ENCODE peak calls at places on chromosomes 16 and 17, in nine cellular contexts. One of them, this sample, is unnamed. For H3K9me3, the result is how much of the 10 kb centered on the place peaks cover.

GRCh38 chr17:30234954-30235353 is 543 bp downstream of the SLC6A4 start:
- DNase-seq in esophagus squamous epithelium: no peak
- DNase-seq in endothelial cell of umbilical vein: no peak
- DNase-seq in spleen: no peak
- DNase-seq in IMR-90: no peak
- DNase-seq in body of pancreas: no peak
- DNase-seq in HCT116: no peak
- DNase-seq in testis: no peak
- DNase-seq in GM12878: peak
- DNase-seq in this sample: no peak

GRCh38 chr17:44867841-44868240 is 20.2 kb downstream of the HIGD1B start:
- DNase-seq in GM12878: no peak
- DNase-seq in endothelial cell of umbilical vein: no peak
- DNase-seq in spleen: no peak
- DNase-seq in body of pancreas: no peak
- DNase-seq in HCT116: no peak
- DNase-seq in esophagus squamous epithelium: no peak
- DNase-seq in IMR-90: no peak
- DNase-seq in testis: no peak
- DNase-seq in this sample: no peak

GRCh38 chr16:8583712-8584111 is 6.6 kb downstream of the TMEM114 start:
- DNase-seq in endothelial cell of umbilical vein: no peak
- DNase-seq in esophagus squamous epithelium: no peak
- DNase-seq in spleen: no peak
- DNase-seq in HCT116: peak
- DNase-seq in testis: no peak
- DNase-seq in IMR-90: no peak
- DNase-seq in GM12878: no peak
- DNase-seq in body of pancreas: no peak
- DNase-seq in this sample: no peak

GRCh38 chr17:81582341-81582740 is 30.2 kb upstream of the FAAP100 start:
- DNase-seq in spleen: no peak
- DNase-seq in testis: no peak
- DNase-seq in IMR-90: peak
- DNase-seq in esophagus squamous epithelium: no peak
- DNase-seq in GM12878: no peak
- DNase-seq in HCT116: no peak
- DNase-seq in endothelial cell of umbilical vein: no peak
- DNase-seq in body of pancreas: no peak
- DNase-seq in this sample: no peak

GRCh38 chr16:84916850-84917249 is 94.5 kb downstream of the ZDHHC7 start:
- DNase-seq in endothelial cell of umbilical vein: no peak
- DNase-seq in spleen: no peak
- DNase-seq in body of pancreas: no peak
- DNase-seq in HCT116: no peak
- DNase-seq in esophagus squamous epithelium: no peak
- DNase-seq in GM12878: no peak
- DNase-seq in IMR-90: no peak
- DNase-seq in testis: no peak
- DNase-seq in this sample: no peak

GRCh38 chr16:4360538-4361021 is 9.5 kb upstream of the PAM16 start:
- DNase-seq in testis: no peak
- DNase-seq in HCT116: no peak
- DNase-seq in IMR-90: no peak
- DNase-seq in GM12878: no peak
- DNase-seq in endothelial cell of umbilical vein: no peak
- DNase-seq in esophagus squamous epithelium: no peak
- DNase-seq in spleen: no peak
- DNase-seq in body of pancreas: no peak
- DNase-seq in this sample: no peak

GRCh38 chr16:48014349-48015135 is 141.3 kb downstream of the ABCC12 start:
- DNase-seq in spleen: no peak
- DNase-seq in endothelial cell of umbilical vein: no peak
- DNase-seq in HCT116: peak
- DNase-seq in testis: no peak
- DNase-seq in GM12878: no peak
- DNase-seq in esophagus squamous epithelium: no peak
- DNase-seq in IMR-90: peak
- DNase-seq in body of pancreas: no peak
- DNase-seq in this sample: no peak

GRCh38 chr16:67537270-67537635 is 8.6 kb downstream of the RIPOR1 start:
- DNase-seq in spleen: peak
- DNase-seq in body of pancreas: peak
- DNase-seq in GM12878: no peak
- DNase-seq in esophagus squamous epithelium: no peak
- DNase-seq in endothelial cell of umbilical vein: peak
- DNase-seq in testis: peak
- DNase-seq in HCT116: no peak
- DNase-seq in IMR-90: peak
- DNase-seq in this sample: no peak

GRCh38 chr17:69326302-69327059 is 452 bp downstream of the ABCA5 start:
- DNase-seq in testis: no peak
- DNase-seq in HCT116: no peak
- DNase-seq in esophagus squamous epithelium: no peak
- DNase-seq in spleen: no peak
- DNase-seq in IMR-90: peak
- DNase-seq in endothelial cell of umbilical vein: peak
- DNase-seq in GM12878: no peak
- DNase-seq in body of pancreas: no peak
- DNase-seq in this sample: no peak

GRCh38 chr16:10514369-10515055 is 65.9 kb downstream of the EMP2 start:
- DNase-seq in spleen: no peak
- DNase-seq in HCT116: peak
- DNase-seq in esophagus squamous epithelium: no peak
- DNase-seq in IMR-90: peak
- DNase-seq in body of pancreas: peak
- DNase-seq in testis: peak
- DNase-seq in endothelial cell of umbilical vein: peak
- DNase-seq in GM12878: no peak
- DNase-seq in this sample: peak

GRCh38 chr17:83186751-83187421 is 107.5 kb downstream of the METRNL start:
- DNase-seq in esophagus squamous epithelium: no peak
- DNase-seq in body of pancreas: peak
- DNase-seq in HCT116: no peak
- DNase-seq in endothelial cell of umbilical vein: no peak
- DNase-seq in GM12878: no peak
- DNase-seq in testis: no peak
- DNase-seq in spleen: no peak
- DNase-seq in IMR-90: no peak
- DNase-seq in this sample: peak

GRCh38 chr16:50880926-50881325 is 139.0 kb downstream of the CYLD start:
- DNase-seq in testis: no peak
- DNase-seq in HCT116: no peak
- DNase-seq in esophagus squamous epithelium: no peak
- DNase-seq in body of pancreas: no peak
- DNase-seq in endothelial cell of umbilical vein: no peak
- DNase-seq in IMR-90: no peak
- DNase-seq in GM12878: no peak
- DNase-seq in spleen: no peak
- DNase-seq in this sample: no peak

GRCh38 chr16:30948087-30948955 is 547 bp upstream of the ORAI3 start:
- DNase-seq in spleen: peak
- DNase-seq in GM12878: no peak
- DNase-seq in IMR-90: peak
- DNase-seq in endothelial cell of umbilical vein: peak
- DNase-seq in testis: peak
- DNase-seq in esophagus squamous epithelium: no peak
- DNase-seq in body of pancreas: peak
- DNase-seq in HCT116: peak
- DNase-seq in this sample: peak

GRCh38 chr16:6131526-6132050 is 1034.0 kb upstream of the EEF2KMT start:
- DNase-seq in testis: no peak
- DNase-seq in spleen: no peak
- DNase-seq in IMR-90: no peak
- DNase-seq in GM12878: no peak
- DNase-seq in HCT116: no peak
- DNase-seq in endothelial cell of umbilical vein: no peak
- DNase-seq in body of pancreas: no peak
- DNase-seq in esophagus squamous epithelium: no peak
- DNase-seq in this sample: no peak

GRCh38 chr17:80645706-80646325 is 101.2 kb downstream of the RPTOR start:
- DNase-seq in IMR-90: no peak
- DNase-seq in esophagus squamous epithelium: no peak
- DNase-seq in spleen: no peak
- DNase-seq in testis: no peak
- DNase-seq in body of pancreas: no peak
- DNase-seq in endothelial cell of umbilical vein: no peak
- DNase-seq in GM12878: no peak
- DNase-seq in HCT116: no peak
- DNase-seq in this sample: no peak

GRCh38 chr17:49979748-49980479 is 10.9 kb downstream of the DLX4 start:
- DNase-seq in body of pancreas: no peak
- DNase-seq in GM12878: no peak
- DNase-seq in HCT116: no peak
- DNase-seq in testis: no peak
- DNase-seq in endothelial cell of umbilical vein: no peak
- DNase-seq in IMR-90: no peak
- DNase-seq in spleen: no peak
- DNase-seq in esophagus squamous epithelium: no peak
- DNase-seq in this sample: no peak

GRCh38 chr17:68701046-68701445 is 99.9 kb upstream of the FAM20A start:
- DNase-seq in IMR-90: peak
- DNase-seq in HCT116: no peak
- DNase-seq in GM12878: no peak
- DNase-seq in esophagus squamous epithelium: no peak
- DNase-seq in endothelial cell of umbilical vein: no peak
- DNase-seq in testis: no peak
- DNase-seq in spleen: no peak
- DNase-seq in body of pancreas: no peak
- DNase-seq in this sample: no peak

GRCh38 chr17:66354981-66355380 is 52.6 kb downstream of the PRKCA start:
- DNase-seq in testis: no peak
- DNase-seq in spleen: no peak
- DNase-seq in IMR-90: peak
- DNase-seq in GM12878: no peak
- DNase-seq in endothelial cell of umbilical vein: no peak
- DNase-seq in HCT116: no peak
- DNase-seq in esophagus squamous epithelium: no peak
- DNase-seq in body of pancreas: no peak
- DNase-seq in this sample: no peak

GRCh38 chr17:2212328-2212981 is 91.1 kb downstream of the SMG6 start:
- DNase-seq in spleen: no peak
- DNase-seq in testis: peak
- DNase-seq in esophagus squamous epithelium: no peak
- DNase-seq in body of pancreas: peak
- DNase-seq in GM12878: no peak
- DNase-seq in HCT116: no peak
- DNase-seq in IMR-90: peak
- DNase-seq in endothelial cell of umbilical vein: no peak
- DNase-seq in this sample: peak

GRCh38 chr17:39769974-39770587 is 32.3 kb downstream of the GRB7 start:
- DNase-seq in HCT116: peak
- DNase-seq in esophagus squamous epithelium: no peak
- DNase-seq in testis: no peak
- DNase-seq in body of pancreas: no peak
- DNase-seq in GM12878: peak
- DNase-seq in IMR-90: peak
- DNase-seq in spleen: no peak
- DNase-seq in endothelial cell of umbilical vein: no peak
- DNase-seq in this sample: no peak

GRCh38 chr17:3888343-3889171 is 4.3 kb downstream of the CAMKK1 start:
- DNase-seq in HCT116: peak
- DNase-seq in endothelial cell of umbilical vein: peak
- DNase-seq in testis: peak
- DNase-seq in IMR-90: peak
- DNase-seq in spleen: no peak
- DNase-seq in GM12878: no peak
- DNase-seq in body of pancreas: peak
- DNase-seq in esophagus squamous epithelium: no peak
- DNase-seq in this sample: peak
- TF ChIP-seq POLR2A in HCT116: peak
- TF ChIP-seq POLR2A in endothelial cell of umbilical vein: no peak
- TF ChIP-seq POLR2A in testis: no peak
- TF ChIP-seq POLR2A in IMR-90: peak
- TF ChIP-seq POLR2A in spleen: no peak
- TF ChIP-seq POLR2A in GM12878: no peak
- TF ChIP-seq POLR2A in body of pancreas: no peak
- TF ChIP-seq POLR2A in esophagus squamous epithelium: peak
- TF ChIP-seq POLR2A in this sample: peak

GRCh38 chr16:82609140-82609539 is 17.6 kb upstream of the CDH13 start:
- DNase-seq in HCT116: no peak
- DNase-seq in GM12878: no peak
- DNase-seq in IMR-90: no peak
- DNase-seq in esophagus squamous epithelium: no peak
- DNase-seq in endothelial cell of umbilical vein: no peak
- DNase-seq in body of pancreas: no peak
- DNase-seq in testis: no peak
- DNase-seq in spleen: no peak
- DNase-seq in this sample: no peak

GRCh38 chr16:82605076-82605475 is 21.7 kb upstream of the CDH13 start:
- DNase-seq in GM12878: no peak
- DNase-seq in spleen: no peak
- DNase-seq in esophagus squamous epithelium: no peak
- DNase-seq in HCT116: no peak
- DNase-seq in endothelial cell of umbilical vein: no peak
- DNase-seq in IMR-90: no peak
- DNase-seq in body of pancreas: no peak
- DNase-seq in testis: no peak
- DNase-seq in this sample: no peak

GRCh38 chr16:82603784-82604411 is 22.9 kb upstream of the CDH13 start:
- DNase-seq in esophagus squamous epithelium: no peak
- DNase-seq in testis: peak
- DNase-seq in GM12878: no peak
- DNase-seq in HCT116: peak
- DNase-seq in endothelial cell of umbilical vein: peak
- DNase-seq in body of pancreas: peak
- DNase-seq in IMR-90: peak
- DNase-seq in spleen: no peak
- DNase-seq in this sample: no peak

GRCh38 chr16:82605863-82606620 is 20.7 kb upstream of the CDH13 start:
- DNase-seq in HCT116: no peak
- DNase-seq in body of pancreas: no peak
- DNase-seq in testis: no peak
- DNase-seq in GM12878: no peak
- DNase-seq in IMR-90: no peak
- DNase-seq in endothelial cell of umbilical vein: no peak
- DNase-seq in esophagus squamous epithelium: no peak
- DNase-seq in spleen: no peak
- DNase-seq in this sample: no peak
- H3K9me3 ChIP-seq in HCT116: under half
- H3K9me3 ChIP-seq in body of pancreas: under half
- H3K9me3 ChIP-seq in testis: under half
- H3K9me3 ChIP-seq in GM12878: under half
- H3K9me3 ChIP-seq in IMR-90: under half
- H3K9me3 ChIP-seq in endothelial cell of umbilical vein: under half
- H3K9me3 ChIP-seq in esophagus squamous epithelium: under half
- H3K9me3 ChIP-seq in spleen: under half
- H3K9me3 ChIP-seq in this sample: under half

GRCh38 chr17:6413073-6413472 is 21.8 kb downstream of the AIPL1 start:
- DNase-seq in esophagus squamous epithelium: no peak
- DNase-seq in body of pancreas: no peak
- DNase-seq in HCT116: peak
- DNase-seq in GM12878: no peak
- DNase-seq in testis: no peak
- DNase-seq in IMR-90: peak
- DNase-seq in spleen: no peak
- DNase-seq in endothelial cell of umbilical vein: peak
- DNase-seq in this sample: no peak
- TF ChIP-seq CTCF in esophagus squamous epithelium: no peak
- TF ChIP-seq CTCF in body of pancreas: no peak
- TF ChIP-seq CTCF in HCT116: peak
- TF ChIP-seq CTCF in GM12878: peak
- TF ChIP-seq CTCF in testis: no peak
- TF ChIP-seq CTCF in IMR-90: peak
- TF ChIP-seq CTCF in spleen: no peak
- TF ChIP-seq CTCF in endothelial cell of umbilical vein: peak
- TF ChIP-seq CTCF in this sample: no peak

GRCh38 chr17:42997984-42998938 is at the start of gene RPL27:
- DNase-seq in GM12878: peak
- DNase-seq in HCT116: peak
- DNase-seq in IMR-90: peak
- DNase-seq in spleen: peak
- DNase-seq in endothelial cell of umbilical vein: peak
- DNase-seq in esophagus squamous epithelium: peak
- DNase-seq in testis: peak
- DNase-seq in body of pancreas: peak
- DNase-seq in this sample: peak
- TF ChIP-seq POLR2A in GM12878: peak
- TF ChIP-seq POLR2A in HCT116: peak
- TF ChIP-seq POLR2A in IMR-90: peak
- TF ChIP-seq POLR2A in spleen: no peak
- TF ChIP-seq POLR2A in endothelial cell of umbilical vein: peak
- TF ChIP-seq POLR2A in esophagus squamous epithelium: peak
- TF ChIP-seq POLR2A in testis: peak
- TF ChIP-seq POLR2A in body of pancreas: peak
- TF ChIP-seq POLR2A in this sample: peak